ENCODE peak calls at places on chromosomes 5 and 9, in ten cellular contexts. S, K, L, M, Q, X, D, U, P and Y are unnamed samples.

GRCh38 chr5:72160299-72160698 is 53.0 kb downstream of the MAP1B start:
- DNase-seq in S (no peak), K (no peak), L (no peak), M (peak; percentile 71), Q (no peak), X (peak; percentile 77), D (peak; percentile 70), U (no peak), P (peak; percentile 82), Y (peak; percentile 69)

GRCh38 chr9:130227833-130228232 is 37.7 kb upstream of the HMCN2 start:
- DNase-seq in S (no peak), K (no peak), L (no peak), M (no peak), Q (no peak), X (no peak), D (no peak), U (peak; percentile 3), P (no peak), Y (no peak)

GRCh38 chr5:87909382-87909781 is 359.3 kb downstream of the TMEM161B start:
- DNase-seq in S (no peak), K (no peak), L (no peak), M (no peak), Q (no peak), X (no peak), D (no peak), U (no peak), P (no peak), Y (no peak)

GRCh38 chr5:56350595-56351170 is 117.6 kb upstream of the ANKRD55 start:
- DNase-seq in S (peak; percentile 57), K (no peak), L (no peak), M (peak; percentile 80), Q (peak; percentile 77), X (peak; percentile 63), D (peak; percentile 70), U (peak; percentile 50), P (peak; percentile 89), Y (peak; percentile 72)

GRCh38 chr9:87336407-87336806 is 161.3 kb upstream of the DAPK1 start:
- DNase-seq in S (no peak), K (no peak), L (no peak), M (peak; percentile 53), Q (no peak), X (peak; percentile 45), D (peak; percentile 50), U (no peak), P (no peak), Y (no peak)

GRCh38 chr9:113885183-113886002 is 9.3 kb downstream of the ZNF618 start:
- DNase-seq in S (no peak), K (no peak), L (no peak), M (no peak), Q (no peak), X (no peak), D (no peak), U (no peak), P (no peak), Y (no peak)

GRCh38 chr5:14721990-14722656 is 57.6 kb downstream of the OTULIN start:
- DNase-seq in S (no peak), K (no peak), L (no peak), M (no peak), Q (no peak), X (no peak), D (no peak), U (no peak), P (no peak), Y (no peak)

GRCh38 chr5:62306494-62307363 is 723 bp downstream of the KIF2A start:
- DNase-seq in S (peak; percentile 18), K (peak; percentile 38), L (peak; percentile 63), M (peak; percentile 51), Q (no peak), X (peak; percentile 52), D (peak; percentile 43), U (peak; percentile 59), P (peak; percentile 48), Y (peak; percentile 44)

GRCh38 chr9:87029904-87030303 is 82.6 kb upstream of the GAS1 start:
- DNase-seq in S (no peak), K (no peak), L (no peak), M (no peak), Q (no peak), X (no peak), D (no peak), U (no peak), P (no peak), Y (no peak)

GRCh38 chr5:119411935-119412623 is 40.2 kb upstream of the HSD17B4 start:
- DNase-seq in S (peak; percentile 45), K (peak; percentile 66), L (peak; percentile 72), M (peak; percentile 85), Q (peak; percentile 38), X (peak; percentile 90), D (peak; percentile 71), U (no peak), P (peak; percentile 82), Y (peak; percentile 84)

DNA sequence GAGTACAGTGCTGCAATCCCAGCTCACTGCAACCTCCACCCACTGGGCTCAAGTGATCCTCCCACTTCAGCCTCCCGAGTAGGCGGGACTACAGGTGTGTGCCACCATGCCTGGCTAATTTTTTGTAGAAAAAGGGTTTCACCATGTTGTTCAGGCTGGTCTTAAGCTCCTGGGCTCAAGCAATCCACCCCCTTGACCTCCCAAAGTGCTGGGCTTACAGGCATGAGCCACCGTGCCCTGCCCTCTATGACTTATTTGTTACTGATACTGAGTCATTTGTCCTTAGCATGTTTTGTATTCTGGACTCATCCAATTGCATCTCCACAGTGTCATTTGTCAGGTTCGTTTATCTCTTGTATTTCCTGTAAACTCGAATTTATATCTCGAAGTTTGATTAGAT is 2.7 kb upstream of the ITK start:
- DNase-seq in S (no peak), K (no peak), L (no peak), M (no peak), Q (no peak), X (no peak), D (no peak), U (no peak), P (no peak), Y (no peak)
- H3K4me3 ChIP-seq in S (no peak overlapping the region), K (no peak overlapping the region), L (no peak overlapping the region), M (no peak overlapping the region), Q (no peak overlapping the region), X (no peak overlapping the region), D (no peak overlapping the region), U (no peak overlapping the region), P (no peak overlapping the region), Y (no peak overlapping the region)

GRCh38 chr5:59564895-59565294 is 328.6 kb downstream of the PDE4D start:
- DNase-seq in S (no peak), K (no peak), L (no peak), M (no peak), Q (no peak), X (no peak), D (no peak), U (no peak), P (no peak), Y (no peak)
- TF ChIP-seq CTCF in S (no peak), K (no peak), L (no peak), M (no peak), Q (no peak), X (no peak), D (no peak), U (no peak), P (no peak), Y (no peak)

GRCh38 chr9:136662326-136662655 is 425 bp upstream of the EGFL7 start:
- DNase-seq in S (no peak), K (no peak), L (no peak), M (no peak), Q (no peak), X (no peak), D (no peak), U (no peak), P (no peak), Y (no peak)

GRCh38 chr9:136662656-136663310 is at the start of gene EGFL7:
- DNase-seq in S (no peak), K (no peak), L (no peak), M (peak; percentile 52), Q (no peak), X (no peak), D (no peak), U (peak; percentile 68), P (no peak), Y (peak; percentile 65)

GRCh38 chr9:136664799-136665082 is 2.0 kb downstream of the EGFL7 start:
- DNase-seq in S (no peak), K (no peak), L (no peak), M (no peak), Q (no peak), X (no peak), D (no peak), U (no peak), P (no peak), Y (no peak)

GRCh38 chr9:136664000-136664798 is 1.5 kb downstream of the EGFL7 start:
- DNase-seq in S (no peak), K (no peak), L (no peak), M (no peak), Q (no peak), X (no peak), D (no peak), U (no peak), P (no peak), Y (no peak)

GRCh38 chr9:136663311-136663679 is 579 bp downstream of the EGFL7 start:
- DNase-seq in S (no peak), K (no peak), L (no peak), M (no peak), Q (no peak), X (no peak), D (no peak), U (no peak), P (no peak), Y (no peak)
- H3K4me3 ChIP-seq in S (peak overlapping the region; percentile 69), K (peak overlapping the region; percentile 49), L (no peak overlapping the region), M (no peak overlapping the region), Q (peak overlapping the region; percentile 25), X (no peak overlapping the region), D (no peak overlapping the region), U (peak overlapping the region; percentile 61), P (no peak overlapping the region), Y (peak overlapping the region; percentile 44)

GRCh38 chr9:127252405-127253093 is 12.0 kb upstream of the GARNL3 start:
- DNase-seq in S (no peak), K (no peak), L (no peak), M (no peak), Q (no peak), X (no peak), D (no peak), U (no peak), P (no peak), Y (peak; percentile 12)
- TF ChIP-seq CTCF in S (no peak), K (no peak), L (no peak), M (no peak), Q (no peak), X (no peak), D (no peak), U (no peak), P (no peak), Y (no peak)

GRCh38 chr5:100542086-100542485 is 6.9 kb downstream of the FAM174A start:
- DNase-seq in S (no peak), K (no peak), L (no peak), M (no peak), Q (no peak), X (no peak), D (no peak), U (no peak), P (no peak), Y (no peak)

GRCh38 chr5:100535060-100536005 is at the start of gene FAM174A:
- DNase-seq in S (peak; percentile 92), K (peak; percentile 98), L (peak; percentile 97), M (peak; percentile 98), Q (peak; percentile 95), X (peak; percentile 98), D (peak; percentile 94), U (peak; percentile 96), P (peak; percentile 97), Y (peak; percentile 98)

GRCh38 chr5:100539519-100539918 is 4.3 kb downstream of the FAM174A start:
- DNase-seq in S (no peak), K (no peak), L (no peak), M (no peak), Q (no peak), X (no peak), D (no peak), U (no peak), P (no peak), Y (no peak)

GRCh38 chr5:100537946-100538345 is 2.8 kb downstream of the FAM174A start:
- DNase-seq in S (no peak), K (no peak), L (no peak), M (no peak), Q (no peak), X (no peak), D (peak; percentile 17), U (no peak), P (no peak), Y (no peak)
- H3K4me3 ChIP-seq in S (no peak overlapping the region), K (no peak overlapping the region), L (no peak overlapping the region), M (no peak overlapping the region), Q (no peak overlapping the region), X (no peak overlapping the region), D (no peak overlapping the region), U (no peak overlapping the region), P (no peak overlapping the region), Y (no peak overlapping the region)